ENCODE peak calls at places on chromosome 2, in seven cellular contexts. F is neural progenitor cell; H is astrocyte of the cerebellum; O is CD4-positive, alpha-beta memory T cell; T is left ventricle myocardium inferior; I is lung; C is adipocyte. U is an unnamed sample.

GRCh38 chr2:29012211-29012681 is 31.1 kb downstream of the TOGARAM2 start:
- DNase-seq in F (no peak), H (no peak), O (peak), T (peak), I (peak), C (no peak), U (peak)

GRCh38 chr2:215171151-215171550 is 32.7 kb upstream of the ABCA12 start:
- DNase-seq in F (no peak), H (peak), O (peak), T (no peak), I (no peak), C (peak), U (no peak)

GRCh38 chr2:157267476-157267875 is 10.0 kb downstream of the GALNT5 start:
- DNase-seq in F (no peak), H (no peak), O (no peak), T (no peak), I (no peak), C (no peak), U (no peak)

GRCh38 chr2:67526283-67526682 is 129.2 kb downstream of the ETAA1 start:
- DNase-seq in F (no peak), H (no peak), O (no peak), T (no peak), I (no peak), C (peak), U (no peak)

GRCh38 chr2:9336209-9336533 is 87.2 kb downstream of the ITGB1BP1 start:
- DNase-seq in F (no peak), H (no peak), O (no peak), T (no peak), I (no peak), C (no peak), U (no peak)

GRCh38 chr2:119253114-119253702 is 29.6 kb downstream of the STEAP3 start:
- DNase-seq in F (no peak), H (peak), O (no peak), T (no peak), I (no peak), C (peak), U (no peak)

GRCh38 chr2:120609826-120610395 is 125.8 kb upstream of the GLI2 start:
- DNase-seq in F (no peak), H (no peak), O (no peak), T (no peak), I (no peak), C (no peak), U (no peak)

GRCh38 chr2:10537522-10538195 is 89.5 kb upstream of the ODC1 start:
- DNase-seq in F (no peak), H (no peak), O (peak), T (no peak), I (no peak), C (no peak), U (no peak)

GRCh38 chr2:32135409-32135808 is 30.3 kb upstream of the SLC30A6 start:
- DNase-seq in F (no peak), H (peak), O (peak), T (no peak), I (no peak), C (peak), U (peak)

GRCh38 chr2:212618636-212619035 is 80.0 kb upstream of the ERBB4 start:
- DNase-seq in F (no peak), H (no peak), O (no peak), T (no peak), I (no peak), C (peak), U (no peak)

GRCh38 chr2:105384861-105385260 is 14.0 kb downstream of the FHL2 start:
- DNase-seq in F (no peak), H (no peak), O (no peak), T (no peak), I (no peak), C (no peak), U (no peak)

GRCh38 chr2:63851912-63852311 is 10.2 kb downstream of the UGP2 start:
- DNase-seq in F (no peak), H (no peak), O (no peak), T (no peak), I (no peak), C (no peak), U (no peak)

GRCh38 chr2:55311444-55311870 is 42.4 kb upstream of the MTIF2 start:
- DNase-seq in F (no peak), H (peak), O (no peak), T (no peak), I (no peak), C (peak), U (no peak)

GRCh38 chr2:119148082-119148715 is 10.4 kb downstream of the C1QL2 start:
- DNase-seq in F (peak), H (no peak), O (no peak), T (no peak), I (no peak), C (no peak), U (no peak)

GRCh38 chr2:3185256-3185655 is 192.4 kb downstream of the EIPR1 start:
- DNase-seq in F (no peak), H (no peak), O (no peak), T (no peak), I (no peak), C (no peak), U (no peak)

GRCh38 chr2:228556707-228557106 is 375.2 kb upstream of the SPHKAP start:
- DNase-seq in F (no peak), H (no peak), O (no peak), T (no peak), I (no peak), C (peak), U (peak)

GRCh38 chr2:236169151-236169721 is 1.1 kb upstream of the GBX2 start:
- DNase-seq in F (peak), H (no peak), O (no peak), T (no peak), I (no peak), C (no peak), U (no peak)
- H3K4me3 ChIP-seq in F (no peak), H (peak), O (no peak), T (no peak), I (no peak), C (no peak), U (no peak)

GRCh38 chr2:219687266-219687665 is 59.8 kb downstream of the SLC4A3 start:
- DNase-seq in F (no peak), H (peak), O (no peak), T (no peak), I (no peak), C (no peak), U (no peak)

GRCh38 chr2:219687882-219688559 is 60.6 kb downstream of the SLC4A3 start:
- DNase-seq in F (no peak), H (no peak), O (no peak), T (no peak), I (no peak), C (no peak), U (no peak)

GRCh38 chr2:219688560-219689445 is 61.4 kb downstream of the SLC4A3 start:
- DNase-seq in F (no peak), H (peak), O (no peak), T (no peak), I (no peak), C (peak), U (no peak)

GRCh38 chr2:219681301-219682290 is 54.2 kb downstream of the SLC4A3 start:
- DNase-seq in F (no peak), H (no peak), O (no peak), T (no peak), I (no peak), C (peak), U (no peak)

DNA sequence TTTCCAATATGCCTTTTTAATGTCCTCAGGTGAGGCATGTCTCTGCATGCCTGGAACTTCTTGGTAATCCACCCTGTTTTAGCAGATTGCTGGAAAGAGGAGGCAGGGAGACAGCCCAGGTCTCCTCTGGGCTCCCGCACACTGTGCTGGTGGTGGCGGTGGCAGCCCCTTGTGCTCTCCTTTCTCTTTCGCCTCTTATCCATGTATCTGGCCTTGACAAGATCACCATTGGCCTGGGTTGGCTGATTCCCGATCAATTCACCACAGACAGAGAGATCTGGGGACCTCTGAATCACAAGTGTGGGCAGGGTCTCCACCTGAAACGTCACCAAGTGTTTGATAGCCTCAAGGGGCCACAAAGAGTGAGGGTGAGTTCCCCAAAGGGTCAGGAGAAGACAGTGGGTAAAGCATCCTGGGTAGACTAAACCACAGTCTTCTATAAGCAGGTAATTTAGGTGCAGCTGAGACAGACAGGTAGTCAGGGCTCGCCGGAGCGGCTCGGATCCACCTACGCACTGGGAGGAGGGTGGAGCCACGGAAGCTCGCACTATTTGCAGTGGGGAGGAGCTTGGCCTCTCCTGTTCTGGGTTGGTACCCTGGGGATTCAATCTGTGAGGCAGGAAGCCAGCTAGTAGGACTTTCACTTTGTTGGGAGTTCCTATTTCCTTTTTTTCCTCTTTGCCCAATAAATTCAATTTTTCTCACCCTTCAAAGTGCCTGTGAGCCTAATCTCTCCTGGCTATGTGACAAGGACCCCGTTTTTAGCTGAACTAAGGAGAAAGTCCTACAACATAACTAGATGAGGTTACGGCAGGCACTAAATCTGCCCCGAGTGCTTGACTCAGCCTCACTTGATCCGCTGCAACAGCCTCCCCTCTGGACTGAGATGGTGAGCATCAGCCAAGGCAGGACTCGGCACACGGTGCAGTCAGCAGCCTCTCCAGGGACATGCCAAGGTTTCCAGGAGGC is 57.6 kb downstream of the SLC4A3 start:
- DNase-seq in F (peak), H (no peak), O (no peak), T (peak), I (peak), C (peak), U (peak)
- H3K4me3 ChIP-seq in F (no peak), H (no peak), O (no peak), T (peak), I (no peak), C (peak), U (peak)

GRCh38 chr2:17069564-17069963 is 403.9 kb upstream of the CYRIA start:
- DNase-seq in F (no peak), H (no peak), O (no peak), T (no peak), I (no peak), C (no peak), U (no peak)

GRCh38 chr2:17065536-17065935 is 399.9 kb upstream of the CYRIA start:
- DNase-seq in F (no peak), H (no peak), O (no peak), T (no peak), I (no peak), C (no peak), U (no peak)

GRCh38 chr2:17068016-17068415 is 402.4 kb upstream of the CYRIA start:
- DNase-seq in F (no peak), H (no peak), O (no peak), T (no peak), I (no peak), C (no peak), U (no peak)

GRCh38 chr2:17076535-17076934 is 410.9 kb upstream of the CYRIA start:
- DNase-seq in F (no peak), H (no peak), O (no peak), T (no peak), I (no peak), C (peak), U (no peak)

DNA sequence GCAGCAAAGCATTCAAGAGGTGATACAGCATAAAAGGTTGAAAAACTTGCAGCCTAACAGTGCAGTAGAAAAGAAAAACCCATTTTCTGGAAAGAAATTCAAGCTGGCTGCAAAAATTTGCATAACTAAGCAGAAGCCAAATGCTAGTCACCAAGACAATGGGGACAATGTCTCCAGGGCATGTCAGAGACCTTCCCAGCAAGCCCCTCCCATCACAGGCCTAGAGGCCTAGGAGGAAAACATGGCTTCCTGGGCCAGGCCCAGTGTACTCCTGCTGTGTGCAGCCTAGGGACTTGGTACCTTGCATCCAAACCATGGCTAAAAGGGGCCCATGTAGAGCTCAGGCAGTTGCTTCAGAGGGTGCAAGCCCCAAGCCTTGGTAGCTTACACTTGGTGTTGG is 405.1 kb upstream of the CYRIA start:
- DNase-seq in F (no peak), H (no peak), O (no peak), T (no peak), I (no peak), C (no peak), U (no peak)
- H3K4me3 ChIP-seq in F (no peak), H (no peak), O (no peak), T (no peak), I (no peak), C (no peak), U (no peak)

DNA sequence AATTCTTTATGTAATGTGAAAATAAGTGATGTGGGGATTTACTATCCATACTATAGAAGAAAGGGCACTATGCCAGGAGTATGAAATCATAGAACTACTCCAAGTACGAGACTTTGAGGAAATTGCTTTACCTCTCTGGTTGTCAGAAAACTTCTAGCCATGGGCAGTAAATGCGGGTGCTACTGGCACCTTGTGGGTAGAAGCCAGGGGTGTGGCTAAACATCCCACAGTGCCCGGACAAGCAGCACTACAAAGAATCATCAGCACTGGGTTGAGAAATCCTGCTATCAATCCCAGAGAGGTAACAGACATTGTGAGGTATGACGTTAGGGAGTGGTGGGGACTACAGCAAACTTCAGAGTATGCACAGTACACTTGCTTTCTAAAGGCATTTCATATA is 453.5 kb upstream of the TNP1 start:
- DNase-seq in F (no peak), H (no peak), O (no peak), T (no peak), I (no peak), C (no peak), U (no peak)
- H3K4me3 ChIP-seq in F (no peak), H (no peak), O (no peak), T (no peak), I (no peak), C (no peak), U (no peak)

GRCh38 chr2:27285481-27285880 is 3.3 kb downstream of the TRIM54 start:
- DNase-seq in F (no peak), H (no peak), O (no peak), T (no peak), I (no peak), C (no peak), U (no peak)
- H3K4me3 ChIP-seq in F (no peak), H (no peak), O (no peak), T (peak), I (no peak), C (no peak), U (no peak)

GRCh38 chr2:39433586-39434195 is 3.4 kb downstream of the MAP4K3 start:
- DNase-seq in F (no peak), H (no peak), O (no peak), T (no peak), I (no peak), C (peak), U (no peak)
- H3K4me3 ChIP-seq in F (no peak), H (no peak), O (no peak), T (peak), I (no peak), C (peak), U (no peak)

U was measured in colonic mucosa.